ENCODE peak calls at places on chromosomes 2 and 18, in ten cellular contexts. T is naive thymus-derived CD8-positive, alpha-beta T cell; L is activated CD8-positive, alpha-beta memory T cell treated with anti-CD3 and anti-CD28 coated beads, Interleukin-2, amount 50 U/mL, for 4 hours; N is activated naive CD8-positive, alpha-beta T cell treated with anti-CD3 and anti-CD28 coated beads for 36 hours; W is CD8-positive, alpha-beta memory T cell; X is NCI-H1092; M is nephron progenitor cell; G is nucleus accumbens; Q is Calu3; B is tibial artery. O is an unnamed sample.

GRCh38 chr2:3062476-3063260 is 314.9 kb downstream of the EIPR1 start:
- DNase-seq in N (no peak), T (no peak), Q (no peak), L (no peak), B (no peak), W (no peak), G (no peak), M (no peak), X (no peak), O (no peak)

GRCh38 chr2:190408538-190409271 is 550 bp downstream of the MFSD6 start:
- DNase-seq in M (peak), L (peak), N (peak), B (peak), G (peak), T (peak), X (peak), W (peak), Q (peak), O (peak)

GRCh38 chr2:85758361-85759256 is 4.8 kb downstream of the ATOH8 start:
- DNase-seq in N (no peak), Q (no peak), L (no peak), M (no peak), W (no peak), G (no peak), B (no peak), T (no peak), X (no peak), O (no peak)

GRCh38 chr18:79534356-79534755 is 138.6 kb downstream of the NFATC1 start:
- DNase-seq in B (no peak), N (no peak), M (no peak), T (no peak), G (no peak), L (no peak), X (no peak), W (no peak), Q (no peak), O (no peak)

GRCh38 chr2:231489990-231490389 is 25.7 kb upstream of the NCL start:
- DNase-seq in M (no peak), G (no peak), Q (no peak), B (no peak), X (no peak), W (no peak), T (no peak), N (no peak), L (no peak), O (peak)

GRCh38 chr2:9914384-9915065 is 37.0 kb upstream of the GRHL1 start:
- DNase-seq in G (no peak), X (no peak), Q (peak), T (no peak), W (no peak), N (peak), M (no peak), B (no peak), L (no peak), O (peak)

GRCh38 chr2:120525056-120526046 is 179.4 kb downstream of the INHBB start:
- DNase-seq in W (no peak), Q (no peak), N (no peak), B (no peak), M (no peak), L (no peak), G (no peak), T (no peak), X (no peak), O (peak)

GRCh38 chr2:198444800-198445287 is 640.5 kb downstream of the PLCL1 start:
- DNase-seq in X (no peak), G (no peak), W (no peak), B (no peak), L (no peak), N (no peak), M (no peak), T (no peak), Q (no peak), O (no peak)

GRCh38 chr2:230684222-230685164 is 28.1 kb upstream of the CAB39 start:
- DNase-seq in B (no peak), W (no peak), L (no peak), N (no peak), T (no peak), X (no peak), Q (peak), G (no peak), M (no peak), O (no peak)

GRCh38 chr2:42086500-42086953 is 38.7 kb downstream of the PKDCC start:
- DNase-seq in B (peak), X (peak), M (peak), L (no peak), T (no peak), W (peak), G (peak), N (peak), Q (peak), O (peak)

GRCh38 chr18:9808530-9809241 is 77.1 kb upstream of the TXNDC2 start:
- DNase-seq in W (no peak), B (no peak), M (peak), T (no peak), Q (no peak), G (peak), N (no peak), X (no peak), L (no peak), O (no peak)

GRCh38 chr2:96163768-96164429 is 18.7 kb upstream of the DUSP2 start:
- DNase-seq in B (no peak), T (peak), N (peak), W (peak), Q (no peak), M (peak), X (no peak), L (peak), G (no peak), O (peak)

GRCh38 chr18:48336332-48336731 is 72.9 kb downstream of the ZBTB7C start:
- DNase-seq in T (no peak), W (no peak), L (no peak), G (no peak), B (no peak), Q (no peak), X (peak), N (no peak), M (no peak), O (no peak)

GRCh38 chr2:38940746-38941145 is 51.1 kb downstream of the ARHGEF33 start:
- DNase-seq in Q (no peak), G (no peak), W (no peak), L (no peak), X (no peak), N (no peak), M (no peak), B (no peak), T (no peak), O (no peak)

GRCh38 chr2:129707800-129708199 is 271.7 kb upstream of the RAB6C start:
- DNase-seq in B (no peak), Q (no peak), L (no peak), T (no peak), N (no peak), G (no peak), X (no peak), W (no peak), M (no peak), O (no peak)

GRCh38 chr2:8461341-8461740 is 220.5 kb upstream of the ID2 start:
- DNase-seq in N (no peak), M (no peak), B (no peak), L (no peak), Q (no peak), G (no peak), T (no peak), W (no peak), X (no peak), O (no peak)

GRCh38 chr2:239277401-239278085 is 123.3 kb downstream of the HDAC4 start:
- DNase-seq in L (no peak), X (no peak), Q (no peak), W (no peak), B (no peak), T (no peak), N (no peak), G (no peak), M (no peak), O (no peak)

GRCh38 chr2:113041871-113042270 is 10.8 kb downstream of the IL36B start:
- DNase-seq in B (no peak), M (no peak), X (no peak), L (no peak), N (no peak), Q (peak), W (no peak), G (no peak), T (no peak), O (no peak)

GRCh38 chr18:67232406-67232805 is 284.1 kb downstream of the DSEL start:
- DNase-seq in M (no peak), L (no peak), N (no peak), B (no peak), X (no peak), G (no peak), T (no peak), W (no peak), Q (no peak), O (no peak)

GRCh38 chr2:10405441-10405840 is 42.7 kb downstream of the ODC1 start:
- DNase-seq in N (no peak), L (no peak), X (no peak), G (no peak), M (no peak), W (no peak), T (no peak), B (peak), Q (peak), O (no peak)

GRCh38 chr2:18971628-18972027 is 382.3 kb upstream of the NT5C1B start:
- DNase-seq in L (no peak), X (no peak), Q (no peak), N (no peak), T (no peak), B (no peak), M (no peak), W (no peak), G (no peak), O (no peak)

GRCh38 chr2:34305587-34305986 is 706.5 kb upstream of the FAM98A start:
- DNase-seq in M (no peak), N (no peak), Q (no peak), W (no peak), B (no peak), L (no peak), G (no peak), X (no peak), T (no peak), O (no peak)

GRCh38 chr2:233822101-233822771 is 32.1 kb downstream of the HJURP start:
- DNase-seq in W (no peak), G (no peak), X (no peak), L (no peak), B (peak), T (no peak), Q (no peak), N (no peak), M (no peak), O (no peak)

GRCh38 chr2:12719400-12720104 is 2.8 kb downstream of the TRIB2 start:
- DNase-seq in G (no peak), N (no peak), B (no peak), M (no peak), W (no peak), L (no peak), T (no peak), Q (no peak), X (no peak), O (peak)

GRCh38 chr2:159640176-159640575 is 23.8 kb upstream of the BAZ2B start:
- DNase-seq in B (no peak), L (no peak), W (no peak), N (no peak), M (no peak), X (no peak), G (no peak), T (no peak), Q (no peak), O (no peak)

GRCh38 chr2:217075225-217075802 is 215.4 kb upstream of the TNP1 start:
- DNase-seq in G (no peak), N (no peak), L (no peak), T (no peak), X (no peak), Q (no peak), W (no peak), M (no peak), B (peak), O (peak)

GRCh38 chr2:110650346-110650745 is 27.5 kb downstream of the BUB1 start:
- DNase-seq in W (no peak), Q (no peak), T (no peak), L (no peak), G (peak), B (no peak), M (no peak), N (no peak), X (no peak), O (no peak)

GRCh38 chr2:223635080-223635479 is 32.9 kb upstream of the SCG2 start:
- DNase-seq in W (no peak), X (no peak), M (no peak), N (no peak), G (no peak), B (no peak), Q (no peak), L (no peak), T (no peak), O (no peak)

GRCh38 chr2:146623771-146624170 is 1221.1 kb upstream of the ACVR2A start:
- DNase-seq in Q (no peak), L (no peak), X (no peak), W (no peak), B (no peak), M (no peak), G (no peak), N (no peak), T (no peak), O (no peak)

GRCh38 chr2:120450196-120450820 is 104.4 kb downstream of the INHBB start:
- DNase-seq in T (no peak), W (no peak), L (no peak), M (no peak), Q (no peak), G (no peak), N (no peak), X (no peak), B (no peak), O (no peak)

GRCh38 chr2:37338933-37339332 is 5.5 kb upstream of the QPCT start:
- DNase-seq in X (no peak), W (no peak), B (no peak), Q (no peak), M (no peak), G (no peak), L (no peak), N (no peak), T (no peak), O (no peak)

GRCh38 chr2:12587729-12588522 is 128.8 kb upstream of the TRIB2 start:
- DNase-seq in Q (peak), G (no peak), L (no peak), N (peak), X (no peak), T (no peak), B (peak), M (no peak), W (no peak), O (peak)

GRCh38 chr2:11270891-11271290 is 73.5 kb downstream of the ROCK2 start:
- DNase-seq in G (no peak), W (no peak), M (no peak), B (no peak), N (no peak), Q (no peak), T (no peak), X (no peak), L (no peak), O (peak)

GRCh38 chr2:52844701-52845423 is 922.7 kb upstream of the CHAC2 start:
- DNase-seq in W (no peak), G (no peak), L (no peak), Q (no peak), N (no peak), T (no peak), X (no peak), B (no peak), M (no peak), O (no peak)

GRCh38 chr2:129877289-129877741 is 102.2 kb upstream of the RAB6C start:
- DNase-seq in W (peak), M (peak), N (peak), G (peak), L (peak), X (peak), Q (no peak), T (peak), B (peak), O (peak)